ENCODE peak calls at places on chromosomes 6 and 20, in nine cellular contexts. G is Peyer's patch, N is endothelial cell, R is WERI-Rb-1, A is thoracic aorta, B is upper lobe of right lung, F is fibroblast of mammary gland, K is AG09319, M is astrocyte of the spinal cord. S is an unnamed sample.
A peak's percentile ranks its signal among the peaks of the same experiment; 100 is the strongest.

GRCh38 chr6:166849762-166850181 is 106.6 kb downstream of the RNASET2 start:
- DNase-seq in F (peak; percentile 42), A (no peak), M (no peak), R (no peak), K (no peak), N (no peak), G (no peak), B (no peak), S (no peak)

GRCh38 chr20:14384411-14384810 is 47.0 kb upstream of the FLRT3 start:
- DNase-seq in M (no peak), F (peak; percentile 5), R (no peak), G (no peak), A (no peak), N (no peak), K (peak; percentile 7), B (no peak), S (no peak)

GRCh38 chr20:20078041-20078440 is 25.7 kb downstream of the CFAP61 start:
- DNase-seq in B (no peak), G (no peak), F (no peak), M (no peak), A (no peak), R (no peak), N (no peak), K (no peak), S (no peak)

GRCh38 chr20:7113577-7114466 is 346.3 kb downstream of the BMP2 start:
- DNase-seq in N (peak; percentile 60), B (no peak), A (no peak), G (no peak), R (peak; percentile 61), M (peak; percentile 57), F (peak; percentile 15), K (peak; percentile 10), S (peak; percentile 70)

GRCh38 chr6:16498237-16498636 is 259.9 kb downstream of the GMPR start:
- DNase-seq in R (no peak), A (no peak), G (no peak), M (no peak), K (no peak), B (no peak), F (no peak), N (no peak), S (no peak)

GRCh38 chr20:51456511-51457280 is 85.8 kb downstream of the NFATC2 start:
- DNase-seq in B (peak; percentile 96), M (peak; percentile 98), R (no peak), K (peak; percentile 93), N (no peak), G (peak; percentile 89), A (peak; percentile 78), F (peak; percentile 96), S (no peak)

GRCh38 chr6:143223895-143224294 is 163.2 kb downstream of the AIG1 start:
- DNase-seq in K (no peak), G (peak; percentile 82), F (peak; percentile 63), B (no peak), N (no peak), M (no peak), A (no peak), R (no peak), S (peak; percentile 26)

GRCh38 chr6:133641111-133641510 is 247.8 kb upstream of the TCF21 start:
- DNase-seq in R (no peak), N (no peak), G (no peak), B (no peak), A (no peak), M (no peak), K (no peak), F (no peak), S (no peak)

GRCh38 chr6:113723182-113723581 is 134.0 kb upstream of the MARCKS start:
- DNase-seq in M (no peak), F (no peak), N (peak; percentile 31), B (no peak), A (no peak), R (no peak), K (no peak), G (no peak), S (no peak)

GRCh38 chr6:164477126-164477525 is 832.3 kb downstream of the C6orf118 start:
- DNase-seq in K (no peak), M (peak; percentile 37), G (no peak), N (no peak), F (no peak), R (no peak), A (no peak), B (no peak), S (no peak)

GRCh38 chr6:29943053-29943966 is 978 bp downstream of the HLA-A start:
- DNase-seq in G (peak; percentile 63), K (no peak), N (no peak), B (no peak), F (no peak), M (no peak), R (no peak), A (no peak), S (no peak)

GRCh38 chr6:85092224-85092623 is 327.8 kb upstream of the TBX18 start:
- DNase-seq in K (no peak), N (no peak), B (no peak), A (no peak), G (no peak), M (no peak), F (no peak), R (no peak), S (no peak)

GRCh38 chr6:127422791-127423190 is 36.4 kb downstream of the KIAA0408 start:
- DNase-seq in B (no peak), R (no peak), M (no peak), F (no peak), N (no peak), G (no peak), A (no peak), K (no peak), S (no peak)

GRCh38 chr6:127415096-127415495 is 44.1 kb downstream of the KIAA0408 start:
- DNase-seq in F (no peak), R (no peak), B (no peak), N (no peak), G (no peak), A (no peak), K (no peak), M (no peak), S (no peak)

GRCh38 chr6:127420558-127420957 is 38.6 kb downstream of the KIAA0408 start:
- DNase-seq in R (peak; percentile 60), B (no peak), A (peak; percentile 46), K (peak; percentile 64), M (peak; percentile 96), G (no peak), N (peak; percentile 47), F (peak; percentile 96), S (peak; percentile 22)
- TF ChIP-seq CTCF in R (peak; percentile 69), B (peak; percentile 55), A (peak; percentile 37), K (peak; percentile 70), M (peak; percentile 55), G (no peak), N (peak; percentile 22), F (peak; percentile 14), S (peak; percentile 25)

GRCh38 chr6:43491750-43492661 is 14.6 kb downstream of the TJAP1 start:
- DNase-seq in M (peak; percentile 77), A (peak; percentile 67), K (peak; percentile 49), B (peak; percentile 84), F (peak; percentile 76), N (no peak), R (no peak), G (peak; percentile 86), S (no peak)

GRCh38 chr6:43493833-43494232 is 16.3 kb downstream of the LRRC73 start:
- DNase-seq in N (no peak), K (no peak), B (no peak), R (no peak), A (no peak), M (no peak), F (no peak), G (peak; percentile 67), S (no peak)

GRCh38 chr6:43494321-43494720 is 15.8 kb downstream of the LRRC73 start:
- DNase-seq in K (no peak), N (no peak), A (no peak), R (no peak), B (no peak), M (no peak), G (no peak), F (no peak), S (no peak)

GRCh38 chr6:43492673-43493072 is 15.3 kb downstream of the TJAP1 start:
- DNase-seq in A (no peak), M (peak; percentile 72), K (no peak), N (no peak), F (peak; percentile 54), R (no peak), G (no peak), B (no peak), S (no peak)

GRCh38 chr6:43493230-43493629 is 15.9 kb downstream of the TJAP1 start:
- DNase-seq in A (no peak), G (no peak), R (no peak), K (no peak), M (no peak), F (no peak), B (no peak), N (no peak), S (no peak)
- TF ChIP-seq CTCF in A (no peak), G (no peak), R (no peak), K (no peak), M (no peak), F (no peak), B (no peak), N (no peak), S (no peak)

GRCh38 chr6:112372213-112372806 is 25.2 kb downstream of the RFPL4B start:
- DNase-seq in B (no peak), A (no peak), F (peak; percentile 68), G (no peak), M (peak; percentile 47), N (no peak), K (peak; percentile 27), R (no peak), S (no peak)
- TF ChIP-seq CTCF in B (peak; percentile 52), A (peak; percentile 27), F (peak; percentile 61), G (no peak), M (peak; percentile 56), N (peak; percentile 19), K (peak; percentile 62), R (no peak), S (peak; percentile 43)

GRCh38 chr6:43399932-43400487 is 27.3 kb upstream of the ABCC10 start:
- DNase-seq in A (no peak), M (no peak), F (no peak), G (no peak), N (no peak), K (no peak), B (no peak), R (no peak), S (no peak)

GRCh38 chr6:43407296-43407695 is 20.0 kb upstream of the ABCC10 start:
- DNase-seq in N (no peak), F (no peak), R (no peak), G (no peak), M (no peak), B (no peak), A (no peak), K (no peak), S (no peak)

GRCh38 chr6:43401730-43402129 is 25.6 kb upstream of the ABCC10 start:
- DNase-seq in N (no peak), B (no peak), F (no peak), A (no peak), K (no peak), M (no peak), G (no peak), R (no peak), S (no peak)

GRCh38 chr6:43405354-43405753 is 22.0 kb upstream of the ABCC10 start:
- DNase-seq in N (no peak), F (peak; percentile 60), M (no peak), G (no peak), B (no peak), R (no peak), A (no peak), K (no peak), S (no peak)

GRCh38 chr6:43402819-43403218 is 24.5 kb upstream of the ABCC10 start:
- DNase-seq in M (no peak), G (no peak), K (no peak), R (peak; percentile 47), N (no peak), B (no peak), F (no peak), A (no peak), S (no peak)
- TF ChIP-seq CTCF in M (no peak), G (no peak), K (no peak), R (peak; percentile 56), N (no peak), B (no peak), F (no peak), A (no peak), S (no peak)